ENCODE peak calls at places on chromosome 10, in six cellular contexts. D, S, M, Z, G and A are unnamed samples.

GRCh38 chr10:59007307-59008025 is 169.0 kb upstream of the PHYHIPL start:
- DNase-seq in D (no peak), S (no peak), M (no peak), Z (no peak), G (no peak), A (no peak)

GRCh38 chr10:137031-137430 is 1.8 kb downstream of the ZMYND11 start:
- DNase-seq in D (no peak), S (no peak), M (peak), Z (peak), G (no peak), A (no peak)

GRCh38 chr10:73798087-73798486 is 12.7 kb downstream of the ZSWIM8 start:
- DNase-seq in D (peak), S (no peak), M (no peak), Z (no peak), G (no peak), A (no peak)

GRCh38 chr10:95832216-95833037 is 75.3 kb upstream of the CC2D2B start:
- DNase-seq in D (no peak), S (no peak), M (no peak), Z (peak), G (no peak), A (no peak)

GRCh38 chr10:62726142-62726541 is 78.4 kb upstream of the ADO start:
- DNase-seq in D (no peak), S (no peak), M (no peak), Z (no peak), G (no peak), A (no peak)

GRCh38 chr10:69800109-69800508 is 1.6 kb upstream of the COL13A1 start:
- DNase-seq in D (no peak), S (no peak), M (peak), Z (no peak), G (no peak), A (peak)

GRCh38 chr10:75959209-75959608 is 527.8 kb downstream of the LRMDA start:
- DNase-seq in D (no peak), S (no peak), M (no peak), Z (no peak), G (no peak), A (no peak)

GRCh38 chr10:62959553-62959952 is 143.4 kb upstream of the EGR2 start:
- DNase-seq in D (no peak), S (no peak), M (no peak), Z (no peak), G (no peak), A (no peak)

GRCh38 chr10:59047180-59047579 is 129.3 kb upstream of the PHYHIPL start:
- DNase-seq in D (no peak), S (peak), M (no peak), Z (no peak), G (no peak), A (no peak)

GRCh38 chr10:95815133-95815532 is 59.2 kb downstream of the ENTPD1 start:
- DNase-seq in D (no peak), S (no peak), M (no peak), Z (no peak), G (no peak), A (no peak)

GRCh38 chr10:67934331-67934730 is 49.9 kb downstream of the SIRT1 start:
- DNase-seq in D (no peak), S (no peak), M (no peak), Z (no peak), G (no peak), A (no peak)

GRCh38 chr10:77925410-77925794 is 1.2 kb downstream of the DLG5 start:
- DNase-seq in D (peak), S (no peak), M (peak), Z (no peak), G (no peak), A (no peak)

GRCh38 chr10:22505923-22506685 is 160.8 kb downstream of the SPAG6 start:
- DNase-seq in D (no peak), S (no peak), M (no peak), Z (peak), G (no peak), A (no peak)

GRCh38 chr10:31706921-31707571 is 221.6 kb downstream of the ARHGAP12 start:
- DNase-seq in D (peak), S (no peak), M (peak), Z (no peak), G (no peak), A (no peak)

GRCh38 chr10:59362184-59362966 is at the start of gene FAM13C:
- DNase-seq in D (peak), S (peak), M (peak), Z (no peak), G (no peak), A (peak)

GRCh38 chr10:14466256-14466655 is 135.5 kb upstream of the FRMD4A start:
- DNase-seq in D (no peak), S (no peak), M (no peak), Z (no peak), G (no peak), A (no peak)

GRCh38 chr10:48765039-48765438 is 80.4 kb downstream of the WDFY4 start:
- DNase-seq in D (no peak), S (no peak), M (no peak), Z (no peak), G (no peak), A (no peak)

GRCh38 chr10:5488272-5489161 is 10.9 kb downstream of the CALML5 start:
- DNase-seq in D (peak), S (peak), M (no peak), Z (no peak), G (no peak), A (no peak)

GRCh38 chr10:6108631-6109443 is 20.0 kb downstream of the RBM17 start:
- DNase-seq in D (no peak), S (no peak), M (peak), Z (peak), G (no peak), A (no peak)

GRCh38 chr10:132788180-132788830 is 2.4 kb upstream of the NKX6-2 start:
- DNase-seq in D (no peak), S (no peak), M (no peak), Z (no peak), G (no peak), A (no peak)

GRCh38 chr10:27223964-27224363 is 16.6 kb downstream of the ACBD5 start:
- DNase-seq in D (no peak), S (peak), M (peak), Z (peak), G (no peak), A (no peak)

GRCh38 chr10:105925045-105925785 is 1239.3 kb downstream of the SORCS1 start:
- DNase-seq in D (no peak), S (no peak), M (no peak), Z (no peak), G (no peak), A (no peak)

GRCh38 chr10:128837478-128837877 is 629.6 kb upstream of the MGMT start:
- DNase-seq in D (no peak), S (no peak), M (no peak), Z (no peak), G (no peak), A (no peak)

GRCh38 chr10:21334891-21335696 is 190.4 kb downstream of the SKIDA1 start:
- DNase-seq in D (peak), S (peak), M (peak), Z (no peak), G (no peak), A (no peak)

GRCh38 chr10:79069325-79070090 is 742 bp downstream of the ZMIZ1 start:
- DNase-seq in D (peak), S (peak), M (peak), Z (peak), G (no peak), A (no peak)

GRCh38 chr10:12799746-12800145 is 201.8 kb downstream of the CCDC3 start:
- DNase-seq in D (no peak), S (no peak), M (no peak), Z (no peak), G (no peak), A (no peak)

GRCh38 chr10:117175215-117175900 is 21.9 kb upstream of the KCNK18 start:
- DNase-seq in D (no peak), S (peak), M (no peak), Z (no peak), G (no peak), A (no peak)

GRCh38 chr10:43324847-43325246 is 46.6 kb upstream of the FXYD4 start:
- DNase-seq in D (no peak), S (no peak), M (no peak), Z (no peak), G (no peak), A (no peak)

GRCh38 chr10:63977329-63977923 is 456.2 kb downstream of the REEP3 start:
- DNase-seq in D (no peak), S (no peak), M (peak), Z (no peak), G (no peak), A (no peak)

GRCh38 chr10:93695720-93696119 is 6.7 kb downstream of the FRA10AC1 start:
- DNase-seq in D (no peak), S (no peak), M (no peak), Z (no peak), G (no peak), A (no peak)

GRCh38 chr10:107692072-107692471 is 527.6 kb upstream of the SORCS1 start:
- DNase-seq in D (no peak), S (no peak), M (no peak), Z (no peak), G (no peak), A (no peak)

GRCh38 chr10:21969326-21970287 is 33.9 kb downstream of the DNAJC1 start:
- DNase-seq in D (no peak), S (no peak), M (peak), Z (no peak), G (no peak), A (no peak)

GRCh38 chr10:68231106-68231901 is 609 bp downstream of the ATOH7 start:
- DNase-seq in D (peak), S (peak), M (peak), Z (peak), G (peak), A (peak)

GRCh38 chr10:92502296-92502695 is 71.6 kb downstream of the IDE start:
- DNase-seq in D (no peak), S (no peak), M (no peak), Z (no peak), G (no peak), A (no peak)

GRCh38 chr10:70417568-70417967 is 13.6 kb downstream of the EIF4EBP2 start:
- DNase-seq in D (no peak), S (no peak), M (no peak), Z (no peak), G (no peak), A (no peak)

GRCh38 chr10:58797356-58797755 is 284.7 kb downstream of the BICC1 start:
- DNase-seq in D (no peak), S (no peak), M (no peak), Z (no peak), G (no peak), A (no peak)

GRCh38 chr10:35495521-35496238 is 109.5 kb upstream of the GJD4 start:
- DNase-seq in D (no peak), S (no peak), M (peak), Z (no peak), G (no peak), A (no peak)

GRCh38 chr10:91162050-91162494 is 58.4 kb upstream of the PCGF5 start:
- DNase-seq in D (no peak), S (no peak), M (no peak), Z (peak), G (no peak), A (no peak)

GRCh38 chr10:91162495-91163268 is 57.8 kb upstream of the PCGF5 start:
- DNase-seq in D (peak), S (peak), M (peak), Z (peak), G (peak), A (peak)

GRCh38 chr10:91164520-91165065 is 55.9 kb upstream of the PCGF5 start:
- DNase-seq in D (no peak), S (no peak), M (no peak), Z (no peak), G (no peak), A (no peak)

GRCh38 chr10:91163269-91163708 is 57.2 kb upstream of the PCGF5 start:
- DNase-seq in D (peak), S (peak), M (peak), Z (peak), G (peak), A (no peak)

GRCh38 chr10:91163709-91164474 is 56.6 kb upstream of the PCGF5 start:
- DNase-seq in D (peak), S (peak), M (peak), Z (no peak), G (peak), A (no peak)
- H3K27ac ChIP-seq in D (peak), S (peak), M (peak), Z (peak), G (peak), A (peak)

DNA sequence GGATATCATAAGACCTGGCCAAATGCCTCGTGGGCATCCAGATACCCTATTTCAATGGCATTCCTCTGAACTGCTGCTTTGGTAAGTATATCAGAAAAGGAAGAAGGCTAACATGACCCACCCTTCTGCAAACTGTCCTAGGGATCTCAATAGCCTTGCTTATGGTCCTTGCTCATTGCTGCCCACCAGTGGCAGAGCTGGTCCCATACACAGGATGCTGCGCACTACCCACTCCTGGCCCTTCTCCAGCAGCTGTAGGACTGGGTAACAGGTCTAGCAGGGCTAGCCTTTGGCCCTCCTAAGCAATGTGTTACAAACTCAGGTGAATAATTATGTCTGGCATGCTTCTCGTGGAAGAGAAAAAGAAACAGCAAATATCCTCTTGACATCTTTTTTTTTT is 72.5 kb downstream of the C10orf90 start:
- DNase-seq in D (no peak), S (peak), M (peak), Z (no peak), G (no peak), A (no peak)
- H3K27ac ChIP-seq in D (no peak), S (no peak), M (no peak), Z (no peak), G (no peak), A (peak)

DNA sequence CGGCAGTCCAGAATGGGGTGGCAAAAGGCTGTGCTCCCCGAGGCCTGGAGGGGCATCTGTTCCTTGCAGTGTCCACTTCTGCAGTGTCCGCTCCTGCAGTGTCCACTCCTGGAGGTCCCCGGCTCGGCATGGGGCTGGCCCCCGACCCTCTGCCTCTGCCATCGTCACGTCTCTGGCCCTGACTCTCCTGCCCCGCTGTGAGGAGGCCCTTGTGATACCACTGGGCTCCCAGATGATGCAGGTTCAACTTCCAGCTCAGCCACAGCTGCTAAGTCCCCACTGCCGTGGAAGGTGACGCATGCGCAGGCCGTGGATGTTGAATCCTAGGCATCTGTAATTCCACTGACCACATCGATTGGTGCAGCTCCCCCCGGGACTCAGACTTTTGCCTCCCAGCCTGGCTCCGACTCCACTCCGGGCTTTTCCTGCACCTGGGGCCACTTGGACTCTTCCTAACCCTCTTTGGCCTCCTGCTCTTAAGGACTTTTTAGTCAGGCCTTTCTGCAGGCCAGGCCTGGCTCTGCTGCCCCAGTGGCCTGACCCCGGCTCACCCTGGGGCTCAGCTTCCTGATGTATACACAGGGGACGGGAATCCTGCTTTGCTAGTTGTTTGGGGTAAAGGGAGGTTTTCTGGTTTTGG is 95.1 kb downstream of the GLRX3 start:
- DNase-seq in D (peak), S (no peak), M (no peak), Z (no peak), G (no peak), A (no peak)
- H3K27ac ChIP-seq in D (no peak), S (no peak), M (no peak), Z (no peak), G (no peak), A (no peak)

GRCh38 chr10:103658049-103658577 is 164.6 kb downstream of the NEURL1 start:
- DNase-seq in D (no peak), S (no peak), M (no peak), Z (no peak), G (no peak), A (no peak)

GRCh38 chr10:103659674-103660363 is 166.3 kb downstream of the NEURL1 start:
- DNase-seq in D (peak), S (peak), M (peak), Z (peak), G (no peak), A (peak)

GRCh38 chr10:103661951-103662405 is 168.5 kb downstream of the NEURL1 start:
- DNase-seq in D (no peak), S (no peak), M (no peak), Z (no peak), G (no peak), A (no peak)

GRCh38 chr10:103661198-103661950 is 167.9 kb downstream of the NEURL1 start:
- DNase-seq in D (peak), S (peak), M (no peak), Z (peak), G (peak), A (no peak)

GRCh38 chr10:103660364-103661197 is 167.1 kb downstream of the NEURL1 start:
- DNase-seq in D (peak), S (no peak), M (peak), Z (no peak), G (no peak), A (no peak)
- H3K27ac ChIP-seq in D (peak), S (peak), M (no peak), Z (peak), G (peak), A (peak)

GRCh38 chr10:45373003-45373782 is 823 bp upstream of the ALOX5 start:
- DNase-seq in D (no peak), S (peak), M (no peak), Z (peak), G (no peak), A (no peak)
- H3K27ac ChIP-seq in D (no peak), S (no peak), M (no peak), Z (no peak), G (peak), A (peak)